ENCODE peak calls at places on chromosomes 12 and 14, in five cellular contexts. One of them, this sample, is unnamed.

GRCh38 chr12:122656298-122656697 is 46.9 kb downstream of the HCAR2 start:
- DNase-seq in colonic mucosa: no peak
- DNase-seq in lower leg skin: no peak
- DNase-seq in foreskin keratinocyte: peak
- DNase-seq in neural progenitor cell: no peak
- DNase-seq in this sample: no peak

GRCh38 chr12:1481919-1482318 is 112.5 kb downstream of the FBXL14 start:
- DNase-seq in colonic mucosa: no peak
- DNase-seq in lower leg skin: no peak
- DNase-seq in foreskin keratinocyte: no peak
- DNase-seq in neural progenitor cell: peak
- DNase-seq in this sample: no peak

GRCh38 chr12:58148405-58148804 is 207.0 kb downstream of the ATP23 start:
- DNase-seq in colonic mucosa: no peak
- DNase-seq in lower leg skin: no peak
- DNase-seq in foreskin keratinocyte: peak
- DNase-seq in neural progenitor cell: no peak
- DNase-seq in this sample: no peak

GRCh38 chr14:92969470-92970232 is 46.7 kb downstream of the CHGA start:
- DNase-seq in colonic mucosa: no peak
- DNase-seq in lower leg skin: no peak
- DNase-seq in foreskin keratinocyte: no peak
- DNase-seq in neural progenitor cell: no peak
- DNase-seq in this sample: no peak

GRCh38 chr12:14868916-14869315 is 16.7 kb downstream of the MGP start:
- DNase-seq in colonic mucosa: no peak
- DNase-seq in lower leg skin: no peak
- DNase-seq in foreskin keratinocyte: no peak
- DNase-seq in neural progenitor cell: no peak
- DNase-seq in this sample: no peak

GRCh38 chr12:47983541-47984115 is 20.2 kb downstream of the TMEM106C start:
- DNase-seq in colonic mucosa: no peak
- DNase-seq in lower leg skin: no peak
- DNase-seq in foreskin keratinocyte: no peak
- DNase-seq in neural progenitor cell: no peak
- DNase-seq in this sample: no peak

GRCh38 chr12:108734200-108734906 is 3.0 kb upstream of the CORO1C start:
- DNase-seq in colonic mucosa: peak
- DNase-seq in lower leg skin: peak
- DNase-seq in foreskin keratinocyte: peak
- DNase-seq in neural progenitor cell: no peak
- DNase-seq in this sample: no peak

GRCh38 chr12:120903818-120904773 is at the start of gene SPPL3:
- DNase-seq in colonic mucosa: peak
- DNase-seq in lower leg skin: peak
- DNase-seq in foreskin keratinocyte: peak
- DNase-seq in neural progenitor cell: peak
- DNase-seq in this sample: peak

GRCh38 chr12:49917126-49917787 is 13.6 kb upstream of the FAIM2 start:
- DNase-seq in colonic mucosa: no peak
- DNase-seq in lower leg skin: no peak
- DNase-seq in foreskin keratinocyte: no peak
- DNase-seq in neural progenitor cell: no peak
- DNase-seq in this sample: no peak

DNA sequence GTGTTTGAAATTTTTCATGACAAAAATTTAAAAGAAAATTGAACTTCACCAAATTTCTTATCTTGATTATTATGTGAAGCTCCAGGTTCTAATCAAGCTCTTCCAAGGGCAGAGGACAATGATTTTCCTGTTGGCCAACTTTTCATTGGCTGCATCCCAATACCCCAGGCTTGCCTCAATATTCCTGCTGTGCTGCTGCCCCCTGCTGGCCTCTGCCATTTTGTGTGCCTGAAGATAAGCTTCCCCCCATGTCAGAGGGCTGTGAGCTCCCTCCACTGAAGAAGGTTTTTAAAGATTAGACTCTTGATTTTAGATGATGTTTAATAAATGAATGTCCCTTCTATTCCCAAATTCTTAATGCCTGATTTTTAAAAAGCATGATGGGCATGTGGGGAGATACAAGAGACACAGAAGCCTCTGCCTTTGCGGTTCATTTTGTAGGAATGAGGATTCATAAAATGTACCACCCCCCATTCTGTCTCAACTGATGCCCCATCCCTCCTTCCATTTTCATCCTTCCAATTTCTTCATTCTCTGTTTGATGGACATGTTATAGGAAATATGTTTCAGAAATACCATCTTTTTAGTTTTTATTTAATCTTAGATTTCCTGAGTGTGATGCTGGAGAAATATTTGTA is 76.7 kb upstream of the RGS6 start:
- DNase-seq in colonic mucosa: peak
- DNase-seq in lower leg skin: peak
- DNase-seq in foreskin keratinocyte: peak
- DNase-seq in neural progenitor cell: peak
- DNase-seq in this sample: no peak
- TF ChIP-seq CTCF in colonic mucosa: peak
- TF ChIP-seq CTCF in lower leg skin: no peak
- TF ChIP-seq CTCF in foreskin keratinocyte: peak
- TF ChIP-seq CTCF in neural progenitor cell: peak
- TF ChIP-seq CTCF in this sample: peak

GRCh38 chr14:65286443-65286842 is 126.1 kb upstream of the FUT8 start:
- DNase-seq in colonic mucosa: no peak
- DNase-seq in lower leg skin: no peak
- DNase-seq in foreskin keratinocyte: no peak
- DNase-seq in neural progenitor cell: no peak
- DNase-seq in this sample: no peak
- TF ChIP-seq CTCF in colonic mucosa: no peak
- TF ChIP-seq CTCF in lower leg skin: no peak
- TF ChIP-seq CTCF in foreskin keratinocyte: peak
- TF ChIP-seq CTCF in neural progenitor cell: peak
- TF ChIP-seq CTCF in this sample: no peak

GRCh38 chr12:33605776-33606175 is 166.2 kb upstream of the SYT10 start:
- DNase-seq in colonic mucosa: no peak
- DNase-seq in lower leg skin: no peak
- DNase-seq in foreskin keratinocyte: peak
- DNase-seq in neural progenitor cell: peak
- DNase-seq in this sample: no peak
- TF ChIP-seq CTCF in colonic mucosa: no peak
- TF ChIP-seq CTCF in lower leg skin: no peak
- TF ChIP-seq CTCF in foreskin keratinocyte: peak
- TF ChIP-seq CTCF in neural progenitor cell: peak
- TF ChIP-seq CTCF in this sample: no peak

DNA sequence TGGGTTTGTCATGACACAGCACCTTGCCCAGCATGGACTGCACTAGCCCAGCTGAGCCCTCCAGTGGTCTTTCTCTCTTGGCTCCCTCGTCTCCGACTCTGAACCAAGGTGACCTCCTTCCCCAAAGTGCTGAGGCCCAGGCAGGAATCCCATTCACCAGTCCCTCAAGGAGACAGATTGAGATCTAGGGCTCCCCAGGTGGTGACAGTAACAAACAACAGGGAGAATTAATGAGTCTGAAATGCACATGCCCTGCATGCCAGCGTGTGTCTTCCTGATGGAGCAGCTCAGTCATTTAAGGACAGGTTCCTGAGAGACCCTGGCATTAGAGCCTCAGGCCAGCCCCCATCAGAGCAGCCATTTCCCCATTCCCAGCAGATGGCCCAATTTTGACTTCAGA is 51.4 kb upstream of the OAS1 start:
- DNase-seq in colonic mucosa: no peak
- DNase-seq in lower leg skin: no peak
- DNase-seq in foreskin keratinocyte: no peak
- DNase-seq in neural progenitor cell: peak
- DNase-seq in this sample: no peak
- TF ChIP-seq CTCF in colonic mucosa: no peak
- TF ChIP-seq CTCF in lower leg skin: no peak
- TF ChIP-seq CTCF in foreskin keratinocyte: peak
- TF ChIP-seq CTCF in neural progenitor cell: peak
- TF ChIP-seq CTCF in this sample: no peak

GRCh38 chr14:58151701-58152568 is at the start of gene ARMH4:
- DNase-seq in colonic mucosa: peak
- DNase-seq in lower leg skin: peak
- DNase-seq in foreskin keratinocyte: peak
- DNase-seq in neural progenitor cell: peak
- DNase-seq in this sample: peak
- TF ChIP-seq CTCF in colonic mucosa: no peak
- TF ChIP-seq CTCF in lower leg skin: no peak
- TF ChIP-seq CTCF in foreskin keratinocyte: peak
- TF ChIP-seq CTCF in neural progenitor cell: peak
- TF ChIP-seq CTCF in this sample: no peak

DNA sequence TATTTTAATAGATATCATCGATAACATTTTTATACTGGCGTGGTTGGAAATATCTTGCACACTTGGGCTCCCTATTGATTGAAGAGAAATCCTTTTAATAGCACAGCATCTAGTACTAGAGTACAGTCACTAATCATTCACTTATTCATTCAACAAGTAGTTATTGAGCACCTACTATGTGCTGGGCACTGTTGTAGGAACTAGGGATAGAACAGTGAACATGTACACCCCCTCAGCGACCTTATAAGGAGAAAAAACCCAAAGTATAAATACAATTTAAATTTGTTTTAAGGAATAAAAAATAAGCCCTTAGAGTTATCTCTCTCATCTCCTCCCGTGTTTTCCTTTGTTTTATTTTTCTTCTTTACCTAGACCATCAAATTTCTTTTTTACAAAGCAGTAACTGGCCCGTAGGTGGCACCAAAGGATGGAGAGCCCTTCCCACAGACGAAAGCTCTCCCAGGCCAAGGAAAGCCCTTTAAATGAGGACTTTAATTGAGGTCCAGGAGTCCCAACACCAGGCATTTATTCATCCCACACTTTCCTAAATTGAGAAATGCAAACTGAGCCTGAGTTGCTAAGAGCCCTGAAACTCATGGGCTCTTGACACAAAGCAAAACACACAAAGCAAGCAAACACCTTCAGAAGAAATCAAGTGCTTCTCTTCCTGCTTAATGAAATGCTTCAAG is 29.0 kb downstream of the PEBP1 start:
- DNase-seq in colonic mucosa: no peak
- DNase-seq in lower leg skin: no peak
- DNase-seq in foreskin keratinocyte: peak
- DNase-seq in neural progenitor cell: peak
- DNase-seq in this sample: no peak
- TF ChIP-seq CTCF in colonic mucosa: no peak
- TF ChIP-seq CTCF in lower leg skin: no peak
- TF ChIP-seq CTCF in foreskin keratinocyte: peak
- TF ChIP-seq CTCF in neural progenitor cell: peak
- TF ChIP-seq CTCF in this sample: peak

GRCh38 chr14:50001999-50002925 is 109.4 kb downstream of the ARF6 start:
- DNase-seq in colonic mucosa: peak
- DNase-seq in lower leg skin: no peak
- DNase-seq in foreskin keratinocyte: no peak
- DNase-seq in neural progenitor cell: no peak
- DNase-seq in this sample: no peak

GRCh38 chr14:50001146-50001998 is 108.5 kb downstream of the ARF6 start:
- DNase-seq in colonic mucosa: peak
- DNase-seq in lower leg skin: peak
- DNase-seq in foreskin keratinocyte: peak
- DNase-seq in neural progenitor cell: no peak
- DNase-seq in this sample: no peak

GRCh38 chr14:50002926-50003212 is 110.0 kb downstream of the ARF6 start:
- DNase-seq in colonic mucosa: no peak
- DNase-seq in lower leg skin: no peak
- DNase-seq in foreskin keratinocyte: no peak
- DNase-seq in neural progenitor cell: no peak
- DNase-seq in this sample: no peak

GRCh38 chr14:50006141-50006540 is 110.2 kb downstream of the VCPKMT start:
- DNase-seq in colonic mucosa: no peak
- DNase-seq in lower leg skin: no peak
- DNase-seq in foreskin keratinocyte: no peak
- DNase-seq in neural progenitor cell: no peak
- DNase-seq in this sample: no peak

DNA sequence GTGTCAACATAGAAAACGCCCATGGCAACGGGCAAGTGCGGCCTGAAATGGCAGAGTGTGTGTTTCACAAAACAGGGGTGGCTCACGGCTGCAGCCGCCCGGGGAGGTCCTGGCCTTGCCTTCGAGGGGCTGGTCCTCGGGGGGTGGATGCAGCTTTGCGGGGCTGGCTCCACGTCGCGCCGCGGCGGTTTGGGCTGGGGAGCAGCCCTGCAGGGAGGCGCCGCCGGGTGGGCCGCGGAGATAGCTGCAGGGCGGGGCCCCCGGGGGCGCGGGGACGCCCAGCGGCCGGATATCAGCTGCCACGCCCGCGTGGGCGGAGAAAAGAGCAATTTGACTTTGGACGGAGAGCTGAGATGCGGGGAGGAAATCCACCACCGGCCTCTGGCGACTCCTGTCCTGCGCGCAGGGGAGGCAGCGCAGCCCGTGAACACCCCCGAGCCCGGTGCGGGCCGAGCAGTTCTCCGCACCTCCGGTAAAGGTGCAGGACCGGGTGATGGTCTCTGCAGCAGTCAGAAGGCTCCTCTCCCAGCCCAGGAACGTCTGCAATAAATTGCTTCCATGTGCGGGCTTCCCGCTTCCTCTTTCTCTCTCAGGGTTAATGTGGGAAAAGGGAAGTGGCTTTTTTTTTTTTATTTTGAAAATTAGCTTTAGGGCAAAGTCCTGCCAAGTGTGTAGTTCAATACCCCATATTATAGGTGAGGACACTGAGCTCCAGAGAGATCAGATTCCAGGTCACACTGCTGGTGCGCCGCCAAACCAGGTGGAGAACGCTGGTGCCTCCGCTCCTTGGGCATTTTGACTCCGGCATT is 110.5 kb downstream of the ARF6 start:
- DNase-seq in colonic mucosa: peak
- DNase-seq in lower leg skin: peak
- DNase-seq in foreskin keratinocyte: peak
- DNase-seq in neural progenitor cell: peak
- DNase-seq in this sample: peak
- TF ChIP-seq CTCF in colonic mucosa: peak
- TF ChIP-seq CTCF in lower leg skin: no peak
- TF ChIP-seq CTCF in foreskin keratinocyte: peak
- TF ChIP-seq CTCF in neural progenitor cell: peak
- TF ChIP-seq CTCF in this sample: no peak

DNA sequence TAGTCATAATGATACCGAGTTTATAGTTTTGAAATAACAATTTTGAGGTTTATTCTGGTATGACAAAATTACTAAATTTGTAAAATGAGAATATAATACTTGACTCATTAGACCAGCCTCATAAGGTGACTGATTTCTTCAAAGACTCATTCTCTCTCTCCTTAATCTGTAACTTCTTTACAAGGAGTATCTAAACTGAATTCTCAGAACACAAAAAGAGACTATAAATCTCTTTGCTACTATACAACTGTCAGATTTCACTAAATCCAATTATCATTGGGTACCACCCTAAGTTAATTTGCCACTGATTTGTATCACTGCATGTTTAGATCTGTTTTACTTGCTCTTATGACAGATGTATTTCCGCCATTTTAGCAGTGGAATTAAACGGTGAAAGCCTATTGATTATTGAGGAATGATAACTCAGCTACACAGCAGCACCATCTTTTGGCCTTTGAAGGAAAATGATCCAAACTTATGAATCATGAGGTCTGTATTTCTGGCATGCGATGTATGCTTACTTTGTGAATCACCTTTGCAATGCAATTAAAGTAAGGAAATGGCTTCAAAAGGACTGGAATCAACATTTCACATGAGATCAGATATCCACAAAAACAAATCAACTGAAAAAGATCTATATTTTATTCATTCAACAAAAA is 161.2 kb downstream of the RERGL start:
- DNase-seq in colonic mucosa: no peak
- DNase-seq in lower leg skin: no peak
- DNase-seq in foreskin keratinocyte: peak
- DNase-seq in neural progenitor cell: peak
- DNase-seq in this sample: no peak
- TF ChIP-seq CTCF in colonic mucosa: no peak
- TF ChIP-seq CTCF in lower leg skin: no peak
- TF ChIP-seq CTCF in foreskin keratinocyte: peak
- TF ChIP-seq CTCF in neural progenitor cell: no peak
- TF ChIP-seq CTCF in this sample: no peak

This sample was measured in coronary artery.